ENCODE peak calls at places on chromosomes 13 and 19, in eight cellular contexts. One of them, this sample, is unnamed.

GRCh38 chr19:5308471-5309437 is 31.9 kb downstream of the PTPRS start:
- DNase-seq in GM12878: no peak
- DNase-seq in endothelial cell of umbilical vein: peak
- DNase-seq in Panc1: no peak
- DNase-seq in GM23338: no peak
- DNase-seq in HepG2: no peak
- DNase-seq in transverse colon: peak
- DNase-seq in HCT116: peak
- DNase-seq in this sample: peak

GRCh38 chr13:43878897-43879322 is 630 bp downstream of the CCDC122 start:
- DNase-seq in Panc1: no peak
- DNase-seq in endothelial cell of umbilical vein: peak
- DNase-seq in HepG2: peak
- DNase-seq in transverse colon: peak
- DNase-seq in HCT116: no peak
- DNase-seq in GM23338: peak
- DNase-seq in GM12878: peak
- DNase-seq in this sample: peak

GRCh38 chr19:48475369-48476068 is 6.3 kb downstream of the CYTH2 start:
- DNase-seq in GM23338: no peak
- DNase-seq in HepG2: no peak
- DNase-seq in endothelial cell of umbilical vein: no peak
- DNase-seq in HCT116: no peak
- DNase-seq in Panc1: no peak
- DNase-seq in transverse colon: no peak
- DNase-seq in GM12878: no peak
- DNase-seq in this sample: no peak

GRCh38 chr19:35862528-35862927 is 5.8 kb downstream of the KIRREL2 start:
- DNase-seq in GM23338: peak
- DNase-seq in HCT116: no peak
- DNase-seq in HepG2: peak
- DNase-seq in GM12878: no peak
- DNase-seq in Panc1: no peak
- DNase-seq in transverse colon: no peak
- DNase-seq in endothelial cell of umbilical vein: no peak
- DNase-seq in this sample: no peak

GRCh38 chr19:49614096-49614857 is 23.3 kb downstream of the PRR12 start:
- DNase-seq in GM12878: no peak
- DNase-seq in endothelial cell of umbilical vein: peak
- DNase-seq in Panc1: peak
- DNase-seq in transverse colon: no peak
- DNase-seq in HCT116: no peak
- DNase-seq in GM23338: no peak
- DNase-seq in HepG2: peak
- DNase-seq in this sample: no peak

GRCh38 chr13:28753208-28753892 is 34.6 kb upstream of the SLC46A3 start:
- DNase-seq in HCT116: peak
- DNase-seq in Panc1: peak
- DNase-seq in HepG2: peak
- DNase-seq in transverse colon: peak
- DNase-seq in GM12878: no peak
- DNase-seq in GM23338: peak
- DNase-seq in endothelial cell of umbilical vein: peak
- DNase-seq in this sample: peak

GRCh38 chr19:39430675-39431593 is 4.8 kb downstream of the RPS16 start:
- DNase-seq in Panc1: peak
- DNase-seq in GM23338: peak
- DNase-seq in GM12878: no peak
- DNase-seq in endothelial cell of umbilical vein: peak
- DNase-seq in transverse colon: peak
- DNase-seq in HepG2: peak
- DNase-seq in HCT116: peak
- DNase-seq in this sample: no peak

GRCh38 chr13:112115403-112116091 is 48.6 kb downstream of the SOX1 start:
- DNase-seq in HepG2: no peak
- DNase-seq in GM12878: no peak
- DNase-seq in Panc1: no peak
- DNase-seq in HCT116: no peak
- DNase-seq in transverse colon: no peak
- DNase-seq in GM23338: no peak
- DNase-seq in endothelial cell of umbilical vein: no peak
- DNase-seq in this sample: no peak

GRCh38 chr19:54030895-54031586 is 32.7 kb downstream of the VSTM1 start:
- DNase-seq in HCT116: no peak
- DNase-seq in HepG2: no peak
- DNase-seq in endothelial cell of umbilical vein: peak
- DNase-seq in transverse colon: no peak
- DNase-seq in Panc1: no peak
- DNase-seq in GM12878: no peak
- DNase-seq in GM23338: peak
- DNase-seq in this sample: no peak

GRCh38 chr13:68190826-68191225 is 960.7 kb upstream of the PCDH9 start:
- DNase-seq in transverse colon: no peak
- DNase-seq in HCT116: peak
- DNase-seq in endothelial cell of umbilical vein: no peak
- DNase-seq in Panc1: no peak
- DNase-seq in GM23338: no peak
- DNase-seq in HepG2: peak
- DNase-seq in GM12878: no peak
- DNase-seq in this sample: no peak

GRCh38 chr19:2260341-2260751 is 4.1 kb upstream of the JSRP1 start:
- DNase-seq in transverse colon: peak
- DNase-seq in HepG2: no peak
- DNase-seq in Panc1: no peak
- DNase-seq in GM23338: no peak
- DNase-seq in endothelial cell of umbilical vein: no peak
- DNase-seq in HCT116: no peak
- DNase-seq in GM12878: no peak
- DNase-seq in this sample: no peak

GRCh38 chr19:23055501-23055900 is 52.5 kb upstream of the ZNF728 start:
- DNase-seq in GM23338: no peak
- DNase-seq in HCT116: no peak
- DNase-seq in Panc1: no peak
- DNase-seq in HepG2: no peak
- DNase-seq in endothelial cell of umbilical vein: no peak
- DNase-seq in transverse colon: no peak
- DNase-seq in GM12878: no peak
- DNase-seq in this sample: no peak

GRCh38 chr19:55099557-55100506 is 17.6 kb downstream of the PPP1R12C start:
- DNase-seq in GM23338: peak
- DNase-seq in GM12878: no peak
- DNase-seq in HCT116: no peak
- DNase-seq in HepG2: no peak
- DNase-seq in endothelial cell of umbilical vein: no peak
- DNase-seq in transverse colon: no peak
- DNase-seq in Panc1: no peak
- DNase-seq in this sample: no peak

GRCh38 chr19:29679598-29680210 is 14.4 kb downstream of the PLEKHF1 start:
- DNase-seq in endothelial cell of umbilical vein: no peak
- DNase-seq in transverse colon: no peak
- DNase-seq in GM12878: no peak
- DNase-seq in Panc1: no peak
- DNase-seq in GM23338: no peak
- DNase-seq in HepG2: no peak
- DNase-seq in HCT116: no peak
- DNase-seq in this sample: no peak

GRCh38 chr19:29681422-29682235 is 16.4 kb downstream of the PLEKHF1 start:
- DNase-seq in GM23338: no peak
- DNase-seq in HCT116: no peak
- DNase-seq in HepG2: no peak
- DNase-seq in GM12878: no peak
- DNase-seq in transverse colon: no peak
- DNase-seq in endothelial cell of umbilical vein: no peak
- DNase-seq in Panc1: no peak
- DNase-seq in this sample: peak

GRCh38 chr19:29682236-29682895 is 17.1 kb downstream of the PLEKHF1 start:
- DNase-seq in HepG2: no peak
- DNase-seq in endothelial cell of umbilical vein: no peak
- DNase-seq in HCT116: no peak
- DNase-seq in GM23338: no peak
- DNase-seq in Panc1: no peak
- DNase-seq in GM12878: no peak
- DNase-seq in transverse colon: no peak
- DNase-seq in this sample: no peak

GRCh38 chr19:29680447-29680846 is 15.2 kb downstream of the PLEKHF1 start:
- DNase-seq in transverse colon: peak
- DNase-seq in HCT116: no peak
- DNase-seq in HepG2: no peak
- DNase-seq in endothelial cell of umbilical vein: no peak
- DNase-seq in Panc1: no peak
- DNase-seq in GM23338: no peak
- DNase-seq in GM12878: no peak
- DNase-seq in this sample: no peak

DNA sequence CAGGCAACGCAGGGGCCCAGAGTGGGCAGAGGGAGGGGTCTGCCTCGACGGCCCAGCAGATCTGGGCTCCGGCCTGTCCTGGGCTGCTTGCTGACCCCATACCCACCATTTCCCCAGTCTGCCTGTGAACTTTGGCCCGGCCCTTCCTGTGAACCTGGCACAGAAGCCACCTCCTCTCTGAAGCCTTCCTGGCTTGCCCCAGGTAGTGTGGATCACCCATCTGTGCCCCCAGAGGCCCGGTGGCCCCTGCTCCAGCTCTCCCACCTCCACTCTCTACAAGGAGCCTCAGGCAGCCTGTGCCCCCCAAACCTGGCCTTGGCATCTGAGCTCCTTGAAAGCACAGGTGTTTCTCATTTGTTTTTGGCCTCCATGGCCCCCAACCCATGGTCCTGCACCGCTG is 15.7 kb downstream of the PLEKHF1 start:
- DNase-seq in Panc1: no peak
- DNase-seq in HepG2: no peak
- DNase-seq in GM12878: no peak
- DNase-seq in GM23338: no peak
- DNase-seq in HCT116: no peak
- DNase-seq in endothelial cell of umbilical vein: no peak
- DNase-seq in transverse colon: no peak
- DNase-seq in this sample: no peak
- H3K4me3 ChIP-seq in Panc1: no peak
- H3K4me3 ChIP-seq in HepG2: no peak
- H3K4me3 ChIP-seq in GM12878: no peak
- H3K4me3 ChIP-seq in GM23338: no peak
- H3K4me3 ChIP-seq in HCT116: no peak
- H3K4me3 ChIP-seq in endothelial cell of umbilical vein: no peak
- H3K4me3 ChIP-seq in transverse colon: no peak
- H3K4me3 ChIP-seq in this sample: no peak

DNA sequence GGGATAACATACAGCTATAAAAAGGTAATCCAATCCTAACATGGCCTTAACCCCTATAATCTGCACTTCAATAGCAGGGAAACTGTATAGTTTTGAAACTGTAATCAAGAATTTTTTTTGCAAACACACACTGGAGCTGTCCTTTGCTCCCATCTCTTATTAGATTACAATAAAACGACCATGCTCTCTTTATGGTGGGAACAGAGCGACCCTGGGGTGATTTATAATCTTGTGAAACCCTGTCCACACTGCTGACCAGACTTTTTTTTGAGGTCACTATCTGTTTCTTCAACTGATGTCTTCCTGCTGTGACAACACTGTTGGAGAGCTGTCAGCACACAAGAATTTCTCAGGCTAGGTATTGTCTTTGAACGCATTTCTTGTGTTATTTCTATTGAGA is 35.3 kb downstream of the DACH1 start:
- DNase-seq in HepG2: no peak
- DNase-seq in endothelial cell of umbilical vein: no peak
- DNase-seq in transverse colon: no peak
- DNase-seq in GM23338: peak
- DNase-seq in HCT116: no peak
- DNase-seq in Panc1: no peak
- DNase-seq in GM12878: no peak
- DNase-seq in this sample: no peak
- TF ChIP-seq POLR2AphosphoS5 in HepG2: no peak
- TF ChIP-seq POLR2AphosphoS5 in endothelial cell of umbilical vein: no peak
- TF ChIP-seq POLR2AphosphoS5 in transverse colon: no peak
- TF ChIP-seq POLR2AphosphoS5 in GM23338: no peak
- TF ChIP-seq POLR2AphosphoS5 in HCT116: no peak
- TF ChIP-seq POLR2AphosphoS5 in Panc1: no peak
- TF ChIP-seq POLR2AphosphoS5 in GM12878: no peak
- TF ChIP-seq POLR2AphosphoS5 in this sample: no peak

GRCh38 chr13:20142927-20143480 is 17.8 kb downstream of the GJA3 start:
- DNase-seq in GM23338: no peak
- DNase-seq in endothelial cell of umbilical vein: no peak
- DNase-seq in HepG2: no peak
- DNase-seq in Panc1: no peak
- DNase-seq in HCT116: no peak
- DNase-seq in transverse colon: no peak
- DNase-seq in GM12878: no peak
- DNase-seq in this sample: no peak

GRCh38 chr13:20140487-20140886 is 20.4 kb downstream of the GJA3 start:
- DNase-seq in endothelial cell of umbilical vein: no peak
- DNase-seq in GM23338: no peak
- DNase-seq in transverse colon: no peak
- DNase-seq in HCT116: no peak
- DNase-seq in HepG2: no peak
- DNase-seq in GM12878: no peak
- DNase-seq in Panc1: no peak
- DNase-seq in this sample: no peak

GRCh38 chr13:20142019-20142926 is 18.6 kb downstream of the GJA3 start:
- DNase-seq in GM23338: peak
- DNase-seq in endothelial cell of umbilical vein: no peak
- DNase-seq in HCT116: no peak
- DNase-seq in GM12878: no peak
- DNase-seq in HepG2: no peak
- DNase-seq in Panc1: no peak
- DNase-seq in transverse colon: no peak
- DNase-seq in this sample: no peak

GRCh38 chr13:20144141-20144850 is 16.6 kb downstream of the GJA3 start:
- DNase-seq in endothelial cell of umbilical vein: no peak
- DNase-seq in HepG2: no peak
- DNase-seq in GM12878: no peak
- DNase-seq in HCT116: no peak
- DNase-seq in GM23338: no peak
- DNase-seq in transverse colon: no peak
- DNase-seq in Panc1: no peak
- DNase-seq in this sample: no peak

GRCh38 chr13:20141238-20142018 is 19.4 kb downstream of the GJA3 start:
- DNase-seq in GM23338: no peak
- DNase-seq in GM12878: no peak
- DNase-seq in HCT116: no peak
- DNase-seq in Panc1: no peak
- DNase-seq in HepG2: no peak
- DNase-seq in endothelial cell of umbilical vein: no peak
- DNase-seq in transverse colon: no peak
- DNase-seq in this sample: no peak
- TF ChIP-seq CTCF in GM23338: no peak
- TF ChIP-seq CTCF in GM12878: no peak
- TF ChIP-seq CTCF in HCT116: no peak
- TF ChIP-seq CTCF in Panc1: no peak
- TF ChIP-seq CTCF in HepG2: no peak
- TF ChIP-seq CTCF in endothelial cell of umbilical vein: no peak
- TF ChIP-seq CTCF in transverse colon: no peak
- TF ChIP-seq CTCF in this sample: no peak

GRCh38 chr13:33109319-33109718 is 93.1 kb downstream of the KL start:
- DNase-seq in transverse colon: no peak
- DNase-seq in Panc1: no peak
- DNase-seq in GM12878: no peak
- DNase-seq in HCT116: no peak
- DNase-seq in endothelial cell of umbilical vein: no peak
- DNase-seq in GM23338: no peak
- DNase-seq in HepG2: no peak
- DNase-seq in this sample: no peak
- H3K4me3 ChIP-seq in transverse colon: no peak
- H3K4me3 ChIP-seq in Panc1: no peak
- H3K4me3 ChIP-seq in GM12878: peak
- H3K4me3 ChIP-seq in HCT116: no peak
- H3K4me3 ChIP-seq in endothelial cell of umbilical vein: no peak
- H3K4me3 ChIP-seq in GM23338: no peak
- H3K4me3 ChIP-seq in HepG2: no peak
- H3K4me3 ChIP-seq in this sample: no peak

GRCh38 chr19:46856062-46857022 is 4.5 kb upstream of the ARHGAP35 start:
- DNase-seq in HepG2: peak
- DNase-seq in endothelial cell of umbilical vein: peak
- DNase-seq in Panc1: no peak
- DNase-seq in transverse colon: peak
- DNase-seq in GM12878: peak
- DNase-seq in GM23338: peak
- DNase-seq in HCT116: peak
- DNase-seq in this sample: peak
- TF ChIP-seq POLR2AphosphoS5 in HepG2: no peak
- TF ChIP-seq POLR2AphosphoS5 in endothelial cell of umbilical vein: peak
- TF ChIP-seq POLR2AphosphoS5 in Panc1: no peak
- TF ChIP-seq POLR2AphosphoS5 in transverse colon: peak
- TF ChIP-seq POLR2AphosphoS5 in GM12878: no peak
- TF ChIP-seq POLR2AphosphoS5 in GM23338: peak
- TF ChIP-seq POLR2AphosphoS5 in HCT116: no peak
- TF ChIP-seq POLR2AphosphoS5 in this sample: peak

This sample was measured in breast epithelium.